ENCODE peak calls at places on chromosomes 13 and 19, in ten cellular contexts. Y is Peyer's patch, B is keratinocyte, X is hepatocyte, Q is breast epithelium, Z is mucosa of descending colon, F is upper lobe of right lung, G is A549, V is neural progenitor cell, W is right atrium auricular region. A is an unnamed sample. For H3K4me1, the result is how much of the 10 kb centered on the place peaks cover.

GRCh38 chr13:28573595-28574373 is 78.9 kb upstream of the FLT1 start:
- DNase-seq in Z (no peak), B (no peak), Y (no peak), W (no peak), Q (no peak), G (no peak), V (no peak), F (no peak), X (no peak), A (no peak)

GRCh38 chr19:55212447-55212846 is 3.1 kb upstream of the PTPRH start:
- DNase-seq in Z (peak), F (no peak), B (no peak), Y (peak), W (no peak), V (no peak), Q (no peak), G (peak), X (peak), A (no peak)

GRCh38 chr19:43751466-43752220 is 3.1 kb downstream of the SMG9 start:
- DNase-seq in X (no peak), V (no peak), F (no peak), B (no peak), Z (no peak), Y (no peak), W (no peak), G (no peak), Q (no peak), A (no peak)

GRCh38 chr19:51339687-51340656 is 2.0 kb downstream of the VSIG10L start:
- DNase-seq in Z (peak), B (peak), G (peak), Q (peak), V (peak), F (peak), W (peak), X (peak), Y (peak), A (peak)

GRCh38 chr19:6271251-6271650 is 8.5 kb downstream of the MLLT1 start:
- DNase-seq in Q (no peak), Y (no peak), Z (no peak), B (no peak), V (no peak), W (no peak), F (no peak), X (no peak), G (no peak), A (peak)

GRCh38 chr13:46698910-46699460 is 98.0 kb downstream of the ESD start:
- DNase-seq in F (no peak), Q (no peak), W (no peak), V (no peak), Z (no peak), G (no peak), Y (no peak), X (peak), B (no peak), A (no peak)

GRCh38 chr13:112859817-112860190 is 109.2 kb upstream of the MCF2L start:
- DNase-seq in W (no peak), B (no peak), G (no peak), F (no peak), Z (peak), X (no peak), Y (no peak), V (no peak), Q (no peak), A (peak)

GRCh38 chr13:82655518-82655855 is 1226.8 kb downstream of the SLITRK1 start:
- DNase-seq in Z (no peak), B (no peak), W (no peak), Y (no peak), X (no peak), F (no peak), V (no peak), G (no peak), Q (no peak), A (no peak)

GRCh38 chr13:55038230-55038629 is 2009.6 kb downstream of the OLFM4 start:
- DNase-seq in W (no peak), X (no peak), F (no peak), V (no peak), B (no peak), Z (no peak), Y (no peak), Q (no peak), G (no peak), A (no peak)

DNA sequence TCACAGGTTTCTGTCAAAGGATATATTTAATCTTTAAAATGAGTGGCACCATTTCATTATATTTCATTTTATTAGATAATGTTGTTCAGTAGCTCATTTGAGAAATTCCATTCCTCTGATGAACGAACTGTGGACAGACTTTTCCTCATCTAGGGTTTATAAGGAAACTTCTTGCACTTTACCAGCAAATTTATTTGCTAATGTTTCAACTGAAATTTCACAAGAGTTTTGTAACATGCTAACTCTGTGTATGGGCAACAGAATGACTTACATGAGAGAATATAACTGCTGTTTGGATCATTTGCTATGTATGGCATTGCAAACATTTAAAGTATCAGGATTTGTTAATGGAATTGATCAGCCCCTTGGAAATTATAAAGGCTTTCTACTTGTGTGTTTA is 3.7 kb upstream of the IRS2 start:
- DNase-seq in V (no peak), W (no peak), G (no peak), Z (no peak), Q (no peak), F (no peak), X (no peak), B (no peak), Y (no peak), A (no peak)
- H3K4me3 ChIP-seq in V (no peak), W (no peak), G (no peak), Z (no peak), Q (no peak), F (no peak), X (no peak), B (no peak), Y (no peak), A (no peak)

GRCh38 chr13:99214691-99215090 is 14.0 kb downstream of the UBAC2 start:
- DNase-seq in Y (no peak), X (no peak), F (no peak), Z (no peak), B (no peak), V (no peak), W (no peak), G (no peak), Q (no peak), A (no peak)
- H3K4me1 ChIP-seq in Y (under half), X (under half), F (under half), Z (under half), B (under half), V (under half), W (under half), G (under half), Q (under half), A (under half)

DNA sequence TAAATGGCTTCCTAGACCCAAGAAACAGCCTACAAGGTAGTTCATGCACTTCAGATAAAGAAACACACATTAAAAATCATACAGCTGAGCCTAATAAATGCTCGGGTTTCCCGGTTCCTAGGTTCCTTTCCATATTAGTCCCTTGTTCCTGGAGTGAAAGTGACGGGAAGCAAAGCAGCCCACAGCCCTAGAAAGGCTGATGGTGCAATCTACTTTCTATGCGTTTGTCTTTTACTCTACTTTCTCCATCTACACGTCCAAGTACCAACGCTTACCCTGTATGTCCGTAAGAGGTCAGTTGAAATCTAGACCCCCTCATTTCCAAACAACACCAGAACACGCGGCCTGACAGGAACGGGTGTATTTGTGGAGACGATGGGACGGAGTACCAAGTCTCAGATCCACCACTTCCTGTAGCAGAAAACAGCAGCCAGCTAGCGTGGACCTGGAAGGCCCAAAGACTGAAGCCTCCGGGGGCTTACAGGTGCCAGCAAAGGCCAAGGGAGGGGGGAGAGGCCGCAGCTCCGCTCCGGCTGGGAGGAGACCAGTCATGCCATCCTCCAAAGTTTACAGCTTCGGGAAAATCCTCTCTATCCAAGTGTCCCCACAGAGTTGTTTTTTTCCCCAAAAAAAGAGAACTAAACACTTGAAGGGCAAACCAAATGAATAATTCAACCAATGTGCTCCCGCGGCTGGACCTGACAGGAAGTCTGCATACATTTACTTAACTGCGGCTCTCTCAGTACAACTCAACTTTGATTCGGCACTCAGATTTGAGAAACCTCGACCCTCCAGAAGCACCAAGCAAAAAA is 34.1 kb downstream of the STK24 start:
- DNase-seq in G (no peak), B (no peak), Q (no peak), W (no peak), Y (no peak), V (no peak), Z (no peak), X (no peak), F (peak), A (no peak)
- H3K4me3 ChIP-seq in G (no peak), B (no peak), Q (peak), W (peak), Y (peak), V (no peak), Z (no peak), X (no peak), F (peak), A (no peak)

DNA sequence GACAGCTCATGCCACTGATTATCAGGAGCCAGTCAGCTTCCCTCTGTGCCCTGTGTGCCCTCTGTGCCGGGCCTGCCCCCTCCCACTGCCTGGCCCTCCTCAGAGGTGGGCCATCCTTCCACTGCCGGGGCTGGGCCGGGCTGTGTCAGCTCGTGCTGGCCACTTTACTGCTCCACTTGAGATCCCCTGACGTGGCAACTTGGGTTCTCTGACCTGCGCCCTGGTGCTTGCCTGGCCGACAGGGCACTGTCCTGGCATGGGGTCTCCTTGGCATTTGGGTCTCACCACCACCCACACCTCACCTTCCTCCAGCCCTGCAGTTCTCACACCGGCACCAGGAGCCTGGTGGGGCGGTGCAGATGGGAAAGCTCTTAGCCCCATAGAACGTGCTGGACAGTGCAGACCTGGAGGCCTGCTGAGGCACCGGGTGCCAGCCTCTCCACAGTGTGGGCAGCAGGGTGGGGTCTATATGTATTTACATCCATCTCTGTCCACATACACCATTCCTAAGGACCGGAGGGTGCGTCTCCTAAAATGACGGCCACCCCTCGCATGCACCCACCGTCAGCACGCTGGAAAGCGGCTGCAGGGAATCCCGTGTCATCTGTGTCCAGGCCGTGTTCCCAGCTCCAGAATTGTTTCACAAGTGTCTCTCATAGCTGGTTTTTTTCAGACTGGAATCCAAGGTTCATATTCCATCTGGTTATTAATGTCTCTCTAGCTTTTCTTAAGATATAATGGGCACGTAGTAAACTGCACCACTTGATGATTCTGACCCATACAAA is 11.8 kb downstream of the DAZAP1 start:
- DNase-seq in Z (no peak), X (no peak), W (no peak), B (no peak), V (no peak), Y (no peak), F (no peak), G (no peak), Q (no peak), A (no peak)
- H3K4me1 ChIP-seq in Z (under half), X (under half), W (half or more), B (under half), V (under half), Y (under half), F (under half), G (under half), Q (under half), A (under half)

GRCh38 chr13:24196593-24197197 is 36.2 kb downstream of the SPATA13 start:
- DNase-seq in B (no peak), V (no peak), W (no peak), F (no peak), Y (no peak), X (no peak), Q (no peak), G (no peak), Z (no peak), A (no peak)
- H3K4me3 ChIP-seq in B (no peak), V (no peak), W (no peak), F (no peak), Y (no peak), X (no peak), Q (no peak), G (no peak), Z (no peak), A (no peak)

GRCh38 chr19:30103981-30104380 is 161.9 kb downstream of the URI1 start:
- DNase-seq in W (no peak), G (no peak), F (no peak), X (no peak), Y (peak), Q (no peak), V (no peak), Z (no peak), B (no peak), A (no peak)

GRCh38 chr19:30105723-30106122 is 163.7 kb downstream of the URI1 start:
- DNase-seq in V (no peak), Q (no peak), B (no peak), F (no peak), W (no peak), Y (no peak), X (no peak), G (no peak), Z (no peak), A (no peak)

GRCh38 chr19:30105316-30105715 is 163.3 kb downstream of the URI1 start:
- DNase-seq in W (no peak), B (no peak), Y (no peak), Q (no peak), V (no peak), Z (no peak), X (no peak), G (no peak), F (no peak), A (no peak)

GRCh38 chr19:30107351-30107750 is 165.3 kb downstream of the URI1 start:
- DNase-seq in Z (no peak), Q (no peak), V (no peak), G (no peak), F (no peak), X (no peak), Y (no peak), B (no peak), W (no peak), A (no peak)

DNA sequence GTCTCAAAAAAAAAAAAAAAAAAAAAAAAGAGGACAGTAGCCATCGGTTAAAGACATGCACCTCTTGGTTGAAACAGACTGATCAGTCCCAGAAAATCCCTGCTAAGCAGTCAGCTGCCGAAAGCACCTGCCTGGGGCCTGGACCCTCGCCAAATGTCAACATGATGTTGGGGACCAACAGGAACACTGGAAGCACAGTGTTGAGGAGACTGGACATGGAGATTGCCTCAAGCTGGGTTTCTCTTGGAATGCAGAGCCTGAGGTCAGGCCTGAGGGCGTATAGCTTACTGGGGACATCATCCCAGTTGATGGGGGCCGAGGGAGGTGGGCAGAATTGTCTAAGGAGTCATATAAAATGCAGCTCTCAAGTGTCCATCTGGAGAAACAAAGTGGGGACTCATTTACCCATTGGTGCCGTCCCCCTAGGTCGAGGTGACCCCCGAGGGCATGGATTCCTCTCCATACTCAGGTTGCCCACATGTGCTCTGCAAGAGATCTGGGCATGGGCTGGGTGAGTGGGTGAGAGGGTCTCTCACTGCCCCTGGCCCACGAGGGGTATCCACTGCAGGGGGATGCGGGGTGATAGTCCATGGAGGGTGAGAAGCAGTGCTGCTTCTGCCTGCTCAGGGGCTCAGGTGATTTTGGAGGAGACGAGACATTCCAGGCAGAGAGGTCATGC is 164.5 kb downstream of the URI1 start:
- DNase-seq in B (no peak), Z (no peak), V (no peak), X (no peak), Y (no peak), G (no peak), F (no peak), W (no peak), Q (no peak), A (no peak)
- H3K4me1 ChIP-seq in B (under half), Z (under half), V (under half), X (under half), Y (under half), G (under half), F (under half), W (under half), Q (under half), A (under half)

GRCh38 chr13:109140054-109140776 is 510.8 kb downstream of the MYO16 start:
- DNase-seq in F (no peak), Z (no peak), Y (no peak), B (no peak), Q (no peak), X (no peak), G (no peak), V (no peak), W (no peak), A (no peak)
- H3K4me3 ChIP-seq in F (peak), Z (no peak), Y (no peak), B (no peak), Q (peak), X (no peak), G (no peak), V (no peak), W (peak), A (no peak)

DNA sequence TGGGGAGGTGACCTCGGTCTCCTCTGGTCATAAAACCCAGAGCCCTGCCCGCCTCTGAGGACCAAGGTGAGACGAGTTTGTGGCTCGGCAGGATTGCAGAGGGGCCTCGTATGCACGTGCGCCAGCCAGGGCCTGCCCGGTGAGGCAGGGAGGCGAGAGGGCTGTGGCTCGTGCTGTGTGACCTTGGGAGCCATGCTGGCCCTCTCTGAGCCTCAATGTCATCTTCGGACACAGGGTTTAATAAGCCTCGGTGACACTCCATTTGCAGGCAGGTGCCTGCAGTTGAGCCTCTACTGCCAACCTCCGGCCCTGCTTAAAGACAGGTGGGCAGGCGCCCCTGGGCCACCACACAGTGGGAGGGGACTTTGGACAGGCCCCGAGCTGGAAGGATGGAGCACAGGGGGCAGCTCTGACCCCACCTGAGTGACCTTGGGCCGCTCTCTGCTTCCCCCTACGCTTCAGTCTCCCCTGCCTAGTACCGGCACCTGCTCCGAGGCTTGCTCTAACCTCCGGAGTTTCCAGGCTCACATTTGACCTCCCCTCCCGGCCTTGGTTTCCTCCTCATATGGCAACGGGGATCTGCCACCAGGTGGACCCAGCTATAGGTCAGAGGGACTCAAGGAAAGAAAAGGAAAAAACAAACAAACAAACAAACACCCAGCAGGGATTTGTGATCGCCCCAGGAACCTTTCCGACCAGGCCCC is 3.2 kb downstream of the ZBTB7A start:
- DNase-seq in F (no peak), G (no peak), B (no peak), X (peak), V (peak), Q (no peak), Z (no peak), W (no peak), Y (peak), A (no peak)
- H3K4me1 ChIP-seq in F (half or more), G (half or more), B (half or more), X (half or more), V (under half), Q (under half), Z (half or more), W (half or more), Y (under half), A (under half)

GRCh38 chr19:48481846-48482639 is 12.9 kb downstream of the CYTH2 start:
- DNase-seq in Q (no peak), X (no peak), Y (no peak), V (no peak), W (no peak), B (no peak), F (no peak), G (no peak), Z (no peak), A (no peak)

GRCh38 chr19:48480151-48480475 is 10.9 kb downstream of the CYTH2 start:
- DNase-seq in Q (no peak), W (peak), Z (no peak), G (no peak), B (no peak), X (no peak), F (peak), V (no peak), Y (no peak), A (peak)

GRCh38 chr19:48481191-48481500 is 12.0 kb downstream of the CYTH2 start:
- DNase-seq in W (no peak), V (no peak), Z (no peak), X (no peak), G (no peak), F (no peak), Q (no peak), B (no peak), Y (no peak), A (no peak)

GRCh38 chr19:48479686-48480085 is 10.5 kb downstream of the CYTH2 start:
- DNase-seq in Q (no peak), Z (no peak), V (no peak), Y (peak), F (no peak), B (no peak), X (no peak), G (no peak), W (no peak), A (no peak)

DNA sequence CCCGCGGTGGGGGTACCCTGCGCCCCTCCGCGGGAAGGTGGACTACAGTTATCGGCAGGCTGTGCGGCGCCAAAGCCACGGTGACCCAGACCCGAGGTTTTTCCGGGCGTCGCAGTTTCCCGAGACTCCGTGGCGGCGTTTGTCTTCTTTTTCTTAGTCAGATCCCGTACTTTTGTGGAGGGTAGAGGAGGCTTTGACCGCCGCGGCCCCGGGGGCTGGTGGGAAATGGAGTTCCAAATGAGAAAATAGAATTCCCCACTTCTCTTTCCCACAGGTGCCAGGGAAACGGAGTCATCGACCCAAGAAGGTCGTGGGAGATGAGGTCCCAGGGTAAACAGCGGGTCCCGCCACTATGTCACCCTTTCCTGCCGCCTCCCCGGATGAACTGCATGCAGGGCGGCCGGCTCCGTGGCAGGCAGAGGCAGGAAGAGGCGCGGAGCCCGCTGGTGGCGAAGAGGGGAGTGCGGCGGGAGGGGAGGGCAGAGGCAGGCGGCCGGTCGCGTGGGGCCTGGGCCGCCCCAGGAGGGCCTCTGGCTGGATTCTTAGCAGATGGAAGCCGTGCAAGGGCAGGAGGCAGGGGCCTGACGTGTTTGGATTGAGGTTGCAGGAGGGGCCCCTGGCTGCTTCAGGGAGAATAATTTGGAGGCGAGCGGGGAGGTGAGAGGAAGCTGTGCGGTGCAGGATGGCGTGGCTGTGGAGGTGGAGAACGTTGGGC is 11.5 kb downstream of the CYTH2 start:
- DNase-seq in Q (no peak), V (no peak), F (peak), Y (peak), Z (no peak), X (no peak), G (no peak), B (no peak), W (peak), A (peak)
- H3K4me3 ChIP-seq in Q (peak), V (no peak), F (peak), Y (peak), Z (no peak), X (no peak), G (no peak), B (peak), W (peak), A (peak)